ENCODE peak calls at places on chromosomes 13 and 19, in four cellular contexts. T is CD8-positive, alpha-beta memory T cell; F is cardiac muscle cell; L is endodermal cell. E is an unnamed sample.

GRCh38 chr19:54209058-54209747 is 8.5 kb downstream of the RPS9 start:
- DNase-seq in L (peak; percentile 86), F (no peak), T (no peak), E (no peak)

GRCh38 chr13:95226932-95227718 is 74.1 kb downstream of the ABCC4 start:
- DNase-seq in L (no peak), T (no peak), F (no peak), E (no peak)

GRCh38 chr19:50514346-50515167 is 844 bp upstream of the ASPDH start:
- DNase-seq in L (peak; percentile 46), F (no peak), T (no peak), E (no peak)

GRCh38 chr13:27958928-27959539 is 10.1 kb downstream of the CDX2 start:
- DNase-seq in F (no peak), L (no peak), T (no peak), E (peak; percentile 27)

GRCh38 chr19:40982594-40983101 is 8.4 kb upstream of the CYP2B6 start:
- DNase-seq in L (peak; percentile 85), F (peak; percentile 24), T (no peak), E (no peak)

GRCh38 chr13:98900442-98900841 is 77.4 kb downstream of the DOCK9 start:
- DNase-seq in L (no peak), F (no peak), T (no peak), E (no peak)

GRCh38 chr13:33917135-33917534 is 99.2 kb downstream of the RFC3 start:
- DNase-seq in L (no peak), F (no peak), T (no peak), E (no peak)

GRCh38 chr19:41910992-41911888 is 17.0 kb downstream of the ERFL start:
- DNase-seq in L (no peak), T (no peak), F (no peak), E (no peak)

GRCh38 chr13:46388846-46389245 is 1.8 kb upstream of the RUBCNL start:
- DNase-seq in T (no peak), F (no peak), L (no peak), E (no peak)

GRCh38 chr13:32737111-32737571 is 150.9 kb downstream of the PDS5B start:
- DNase-seq in L (no peak), T (no peak), F (peak; percentile 40), E (no peak)

GRCh38 chr13:98203641-98204326 is 26.7 kb upstream of the RNF113B start:
- DNase-seq in L (no peak), F (no peak), T (no peak), E (no peak)

GRCh38 chr13:69737129-69737935 is 370.3 kb upstream of the ATXN8OS start:
- DNase-seq in L (no peak), T (no peak), F (no peak), E (no peak)

GRCh38 chr13:20188649-20189553 is 3.8 kb downstream of the GJB2 start:
- DNase-seq in L (peak; percentile 82), T (no peak), F (no peak), E (peak; percentile 39)

GRCh38 chr13:48879854-48880253 is 95.9 kb upstream of the FNDC3A start:
- DNase-seq in L (peak; percentile 47), T (no peak), F (no peak), E (no peak)

GRCh38 chr19:33905937-33906577 is 109.4 kb downstream of the KCTD15 start:
- DNase-seq in L (peak; percentile 93), T (no peak), F (peak; percentile 64), E (peak; percentile 85)

GRCh38 chr19:49091391-49092038 is 6.3 kb downstream of the SNRNP70 start:
- DNase-seq in F (no peak), T (no peak), L (no peak), E (no peak)

GRCh38 chr19:46478356-46478986 is 7.1 kb upstream of the PNMA8A start:
- DNase-seq in T (no peak), L (peak; percentile 68), F (peak; percentile 62), E (no peak)

GRCh38 chr19:9847087-9847671 is 12.1 kb downstream of the PIN1 start:
- DNase-seq in F (peak; percentile 92), L (peak; percentile 91), T (no peak), E (peak; percentile 35)

GRCh38 chr13:28637714-28638355 is 21.1 kb upstream of the POMP start:
- DNase-seq in L (no peak), F (no peak), T (no peak), E (no peak)

GRCh38 chr13:40187836-40188591 is 478.4 kb downstream of the FOXO1 start:
- DNase-seq in T (peak; percentile 74), F (no peak), L (peak; percentile 69), E (no peak)

GRCh38 chr19:49691243-49692101 is 556 bp downstream of the CPT1C start:
- DNase-seq in L (peak; percentile 89), F (peak; percentile 86), T (no peak), E (peak; percentile 44)

GRCh38 chr13:20439261-20439660 is 86.4 kb downstream of the CRYL1 start:
- DNase-seq in T (no peak), F (peak; percentile 52), L (no peak), E (no peak)

GRCh38 chr13:42170029-42170428 is 101.9 kb upstream of the AKAP11 start:
- DNase-seq in T (no peak), L (peak; percentile 82), F (no peak), E (no peak)

GRCh38 chr13:29935309-29935981 is 85.0 kb upstream of the UBL3 start:
- DNase-seq in T (peak; percentile 89), F (no peak), L (no peak), E (no peak)

GRCh38 chr13:23672616-23673015 is 102.4 kb downstream of the TNFRSF19 start:
- DNase-seq in F (peak; percentile 54), L (no peak), T (no peak), E (no peak)

GRCh38 chr13:108326318-108326717 is 56.8 kb downstream of the TNFSF13B start:
- DNase-seq in L (peak; percentile 76), F (peak; percentile 2), T (no peak), E (peak; percentile 19)

GRCh38 chr13:30097695-30098094 is 209.7 kb downstream of the KATNAL1 start:
- DNase-seq in T (no peak), F (no peak), L (no peak), E (no peak)

GRCh38 chr13:71718931-71719330 is 148.1 kb downstream of the DACH1 start:
- DNase-seq in L (no peak), F (no peak), T (no peak), E (no peak)

GRCh38 chr13:39910833-39911232 is 255.4 kb downstream of the COG6 start:
- DNase-seq in L (no peak), F (peak; percentile 72), T (no peak), E (no peak)

GRCh38 chr13:77345150-77345780 is 18.4 kb upstream of the MYCBP2 start:
- DNase-seq in T (no peak), L (no peak), F (no peak), E (no peak)

GRCh38 chr13:32019612-32020233 is 11.9 kb upstream of the FRY start:
- DNase-seq in L (peak; percentile 84), F (peak; percentile 90), T (no peak), E (peak; percentile 40)

GRCh38 chr13:91017669-91018053 is 329.8 kb upstream of the MIR17HG start:
- DNase-seq in F (peak; percentile 9), L (peak; percentile 82), T (no peak), E (no peak)

GRCh38 chr19:11560404-11560988 is 1.5 kb upstream of the ELOF1 start:
- DNase-seq in F (peak; percentile 81), L (peak; percentile 84), T (peak; percentile 72), E (peak; percentile 72)

GRCh38 chr13:93819331-93819730 is 592.7 kb downstream of the GPC6 start:
- DNase-seq in L (no peak), T (no peak), F (no peak), E (no peak)

GRCh38 chr19:40671404-40671803 is 19.0 kb downstream of the NUMBL start:
- DNase-seq in L (no peak), T (no peak), F (no peak), E (no peak)

GRCh38 chr13:35630551-35631275 is 154.2 kb upstream of the MAB21L1 start:
- DNase-seq in L (peak; percentile 83), T (no peak), F (peak; percentile 65), E (no peak)

GRCh38 chr19:47658431-47659383 is 49.8 kb downstream of the BICRA start:
- DNase-seq in F (peak; percentile 78), T (no peak), L (no peak), E (peak; percentile 79)

GRCh38 chr19:1387684-1388636 is 4.3 kb downstream of the NDUFS7 start:
- DNase-seq in T (no peak), F (no peak), L (no peak), E (no peak)

GRCh38 chr13:32121316-32121715 is 89.7 kb downstream of the FRY start:
- DNase-seq in L (no peak), T (no peak), F (no peak), E (no peak)

GRCh38 chr19:18436651-18437478 is 1.1 kb downstream of the ISYNA1 start:
- DNase-seq in L (peak; percentile 95), F (peak; percentile 95), T (peak; percentile 93), E (peak; percentile 89)
- H3K4me3 ChIP-seq in L (peak overlapping the region; percentile 64), F (peak overlapping the region; percentile 55), T (peak overlapping the region; percentile 37), E (peak overlapping the region; percentile 48)

GRCh38 chr13:110540871-110541525 is 20.5 kb downstream of the RAB20 start:
- DNase-seq in T (no peak), F (no peak), L (peak; percentile 79), E (no peak)
- H3K4me1 ChIP-seq in T (no peaks in the 10 kb centered on the region), F (peaks cover 13% of the 10 kb centered on the region), L (peaks cover 13% of the 10 kb centered on the region), E (peaks cover 24% of the 10 kb centered on the region)

DNA sequence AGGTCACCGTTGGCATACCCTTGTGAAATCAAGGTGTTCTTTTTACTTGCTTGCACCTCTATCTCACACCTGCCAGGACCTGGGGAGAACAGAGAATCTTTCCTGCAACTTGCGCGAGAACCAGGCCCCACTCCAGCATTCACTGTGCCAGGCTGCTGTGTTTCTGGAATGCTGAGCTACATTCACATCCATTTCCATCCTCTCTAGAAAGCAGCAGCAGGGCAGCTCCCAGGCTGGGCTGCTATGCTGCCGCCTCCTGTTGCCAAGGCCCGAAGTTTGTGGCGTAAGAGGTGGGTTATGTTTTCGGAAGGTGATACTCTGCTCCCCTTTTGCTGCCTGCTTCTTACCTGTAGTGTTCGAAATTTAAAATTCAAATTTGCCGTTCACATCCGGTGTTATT is 464.1 kb downstream of the KLF5 start:
- DNase-seq in F (no peak), T (no peak), L (peak; percentile 57), E (no peak)
- H3K27ac ChIP-seq in F (no peak overlapping the region), T (no peak overlapping the region), L (no peak overlapping the region), E (no peak overlapping the region)

DNA sequence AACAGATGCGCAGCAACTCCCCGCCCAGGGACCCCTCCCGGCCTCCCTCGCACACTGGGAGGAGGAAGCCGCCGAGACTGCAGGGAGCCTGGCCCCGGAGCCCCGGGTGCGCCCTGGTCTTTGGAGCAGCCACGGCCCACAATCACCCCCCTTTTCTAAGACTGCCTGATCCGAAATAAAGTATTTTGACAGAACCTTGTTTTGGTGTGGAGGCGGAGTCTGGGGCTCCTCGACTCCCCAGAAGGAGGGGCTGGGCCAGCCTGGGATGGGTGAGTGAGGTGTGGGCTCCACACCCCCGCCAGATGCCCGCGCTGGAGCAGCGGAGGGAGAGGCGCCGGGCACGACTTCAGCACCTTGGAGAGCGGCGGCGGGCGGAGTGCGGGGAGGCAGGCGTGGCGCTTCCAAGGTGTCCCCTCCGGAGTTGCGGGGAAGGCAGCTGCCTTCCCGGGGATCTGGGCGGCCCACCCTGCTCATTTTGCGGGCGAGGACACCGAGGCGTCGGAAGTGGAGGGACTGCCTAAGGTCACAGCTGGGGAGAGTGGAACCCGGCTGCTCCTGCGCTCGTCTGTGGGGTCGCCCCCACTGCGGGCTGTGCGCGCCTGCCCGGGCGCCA is 9.4 kb downstream of the SIRT6 start:
- DNase-seq in L (peak; percentile 95), T (peak; percentile 75), F (peak; percentile 52), E (peak; percentile 82)
- H3K4me3 ChIP-seq in L (no peak overlapping the region), T (no peak overlapping the region), F (no peak overlapping the region), E (no peak overlapping the region)

DNA sequence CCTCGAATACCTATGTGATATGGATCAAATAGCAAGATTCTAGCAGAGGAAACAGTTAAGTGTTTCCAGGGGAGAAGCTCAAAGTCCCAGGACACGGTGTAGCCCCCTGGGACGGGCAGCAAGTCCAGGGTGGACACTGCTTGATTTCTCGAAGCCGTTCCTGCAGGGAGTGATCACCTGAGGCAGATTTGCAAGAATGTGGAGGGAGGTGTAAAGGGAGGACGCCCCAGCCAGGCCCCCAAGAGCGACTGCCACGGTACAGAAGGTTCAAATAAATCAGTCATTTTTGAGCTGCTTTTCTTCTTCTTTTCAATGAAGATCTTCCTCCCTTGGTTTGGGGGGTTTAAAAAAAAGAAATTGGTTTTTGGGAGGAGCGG is 41.4 kb downstream of the KLF2 start:
- DNase-seq in L (no peak), T (no peak), F (no peak), E (no peak)
- H3K4me1 ChIP-seq in L (no peaks in the 10 kb centered on the region), T (peaks cover 99% of the 10 kb centered on the region), F (peaks cover 14% of the 10 kb centered on the region), E (peaks cover 6% of the 10 kb centered on the region)